ENCODE peak calls at places on chromosomes 12 and 14, in four cellular contexts. E, L, C and M are unnamed samples.

GRCh38 chr12:24109381-24110039 is 160.0 kb upstream of the SOX5 start:
- DNase-seq in L (no peak), C (no peak), E (no peak), M (no peak)

GRCh38 chr12:48043771-48044170 is 39.5 kb upstream of the COL2A1 start:
- DNase-seq in E (no peak), C (no peak), L (no peak), M (no peak)

GRCh38 chr12:42261708-42262107 is 23.7 kb upstream of the YAF2 start:
- DNase-seq in L (no peak), E (no peak), C (no peak), M (no peak)

GRCh38 chr14:102075155-102075554 is 11.7 kb downstream of the HSP90AA1 start:
- DNase-seq in L (no peak), E (no peak), C (no peak), M (no peak)

GRCh38 chr14:23729720-23730387 is 93.7 kb downstream of the DHRS2 start:
- DNase-seq in E (no peak), C (no peak), L (no peak), M (no peak)

GRCh38 chr14:22466520-22466919 is 122.5 kb downstream of the DAD1 start:
- DNase-seq in C (no peak), E (no peak), L (no peak), M (no peak)

GRCh38 chr14:100406505-100407131 is 83.5 kb downstream of the SLC25A47 start:
- DNase-seq in L (no peak), E (no peak), C (no peak), M (no peak)

GRCh38 chr12:1915082-1915968 is 3.1 kb downstream of the CACNA2D4 start:
- DNase-seq in E (no peak), C (no peak), L (no peak), M (no peak)

GRCh38 chr14:59576332-59577294 is at the start of gene CCDC175:
- DNase-seq in L (peak), C (peak), E (peak), M (peak)

GRCh38 chr12:13171921-13172859 is 24.3 kb upstream of the EMP1 start:
- DNase-seq in E (no peak), C (no peak), L (no peak), M (no peak)

GRCh38 chr12:107429006-107429698 is 256.4 kb upstream of the PWP1 start:
- DNase-seq in E (no peak), C (no peak), L (peak), M (peak)

GRCh38 chr14:37819155-37820015 is 224.0 kb downstream of the TTC6 start:
- DNase-seq in L (no peak), E (no peak), C (peak), M (no peak)

GRCh38 chr14:99578541-99579044 is 25.4 kb downstream of the CCDC85C start:
- DNase-seq in E (no peak), C (no peak), L (no peak), M (no peak)

GRCh38 chr12:63955831-63956685 is 111.6 kb downstream of the SRGAP1 start:
- DNase-seq in C (peak), E (no peak), L (no peak), M (no peak)

GRCh38 chr12:106173442-106173841 is 34.7 kb upstream of the NUAK1 start:
- DNase-seq in C (no peak), L (no peak), E (no peak), M (no peak)

GRCh38 chr12:117343296-117343695 is 18.1 kb downstream of the NOS1 start:
- DNase-seq in E (no peak), C (no peak), L (no peak), M (no peak)

GRCh38 chr12:94516985-94517384 is 57.3 kb upstream of the CEP83 start:
- DNase-seq in C (peak), L (no peak), E (no peak), M (no peak)

GRCh38 chr12:88591343-88591742 is 11.1 kb upstream of the KITLG start:
- DNase-seq in C (no peak), L (no peak), E (no peak), M (no peak)

GRCh38 chr12:128266559-128267245 is at the start of gene TMEM132C:
- DNase-seq in L (no peak), E (no peak), C (no peak), M (no peak)

GRCh38 chr12:24719293-24719721 is 229.6 kb downstream of the BCAT1 start:
- DNase-seq in L (no peak), E (no peak), C (no peak), M (no peak)

GRCh38 chr14:71321556-71322315 is 414.5 kb downstream of the PCNX1 start:
- DNase-seq in E (no peak), C (no peak), L (peak), M (peak)

GRCh38 chr12:121580959-121581680 is at the start of gene KDM2B:
- DNase-seq in E (peak), L (peak), C (no peak), M (no peak)

GRCh38 chr12:40473979-40474378 is 218.3 kb upstream of the CNTN1 start:
- DNase-seq in L (no peak), E (no peak), C (no peak), M (no peak)

GRCh38 chr12:105436636-105437035 is 106.1 kb downstream of the C12orf75 start:
- DNase-seq in C (no peak), E (no peak), L (no peak), M (no peak)

GRCh38 chr14:101196795-101197590 is 293.5 kb upstream of the RTL1 start:
- DNase-seq in E (no peak), L (no peak), C (no peak), M (peak)

GRCh38 chr12:2501464-2502181 is 293.1 kb upstream of the FKBP4 start:
- DNase-seq in E (peak), C (no peak), L (no peak), M (no peak)

GRCh38 chr12:116466536-116466935 is 92.6 kb upstream of the MAP1LC3B2 start:
- DNase-seq in E (no peak), C (no peak), L (no peak), M (no peak)

GRCh38 chr12:19916193-19916498 is 452.2 kb upstream of the PDE3A start:
- DNase-seq in E (no peak), L (peak), C (no peak), M (no peak)

GRCh38 chr12:42130670-42131402 is 13.8 kb downstream of the GXYLT1 start:
- DNase-seq in L (no peak), E (no peak), C (no peak), M (no peak)

GRCh38 chr12:12398026-12398859 is 41.4 kb downstream of the BORCS5 start:
- DNase-seq in C (peak), L (no peak), E (no peak), M (no peak)

GRCh38 chr12:122754790-122755189 is 2.2 kb downstream of the DENR start:
- DNase-seq in C (no peak), E (no peak), L (no peak), M (no peak)

GRCh38 chr12:125089083-125089482 is 23.8 kb downstream of the AACS start:
- DNase-seq in E (no peak), L (no peak), C (no peak), M (no peak)

GRCh38 chr12:113850309-113851056 is 115.6 kb downstream of the RBM19 start:
- DNase-seq in C (no peak), E (no peak), L (no peak), M (no peak)

GRCh38 chr12:68042212-68042699 is 53.0 kb downstream of the IFNG-AS1 start:
- DNase-seq in E (no peak), C (no peak), L (peak), M (peak)